ENCODE peak calls at places on chromosomes 4 and X, in nine cellular contexts. One of them, this sample, is unnamed.

GRCh38 chrX:3231766-3232165 is 114.7 kb downstream of the MXRA5 start:
- DNase-seq in endodermal cell: no peak
- DNase-seq in astrocyte: peak; percentile 62
- DNase-seq in dorsolateral prefrontal cortex: no peak
- DNase-seq in RWPE1: no peak
- DNase-seq in thoracic aorta: no peak
- DNase-seq in heart left ventricle: no peak
- DNase-seq in SK-N-SH: no peak
- DNase-seq in psoas muscle: no peak
- DNase-seq in this sample: no peak

GRCh38 chr4:149465941-149466340 is 349.7 kb downstream of the IQCM start:
- DNase-seq in RWPE1: peak; percentile 31
- DNase-seq in dorsolateral prefrontal cortex: no peak
- DNase-seq in thoracic aorta: no peak
- DNase-seq in astrocyte: peak; percentile 74
- DNase-seq in endodermal cell: no peak
- DNase-seq in heart left ventricle: no peak
- DNase-seq in psoas muscle: no peak
- DNase-seq in SK-N-SH: no peak
- DNase-seq in this sample: no peak

GRCh38 chr4:169620846-169621228 is 459 bp downstream of the CLCN3 start:
- DNase-seq in endodermal cell: peak; percentile 68
- DNase-seq in SK-N-SH: peak; percentile 27
- DNase-seq in psoas muscle: no peak
- DNase-seq in RWPE1: no peak
- DNase-seq in dorsolateral prefrontal cortex: peak; percentile 24
- DNase-seq in heart left ventricle: no peak
- DNase-seq in thoracic aorta: no peak
- DNase-seq in astrocyte: no peak
- DNase-seq in this sample: no peak

GRCh38 chrX:26914232-26914631 is 548.9 kb downstream of the PPP4R3C start:
- DNase-seq in heart left ventricle: no peak
- DNase-seq in SK-N-SH: no peak
- DNase-seq in psoas muscle: no peak
- DNase-seq in thoracic aorta: no peak
- DNase-seq in dorsolateral prefrontal cortex: no peak
- DNase-seq in RWPE1: no peak
- DNase-seq in astrocyte: no peak
- DNase-seq in endodermal cell: no peak
- DNase-seq in this sample: no peak

GRCh38 chrX:24553016-24553415 is 87.9 kb downstream of the PDK3 start:
- DNase-seq in SK-N-SH: no peak
- DNase-seq in psoas muscle: no peak
- DNase-seq in thoracic aorta: no peak
- DNase-seq in astrocyte: no peak
- DNase-seq in endodermal cell: no peak
- DNase-seq in RWPE1: no peak
- DNase-seq in heart left ventricle: no peak
- DNase-seq in dorsolateral prefrontal cortex: no peak
- DNase-seq in this sample: no peak

GRCh38 chr4:139887962-139888735 is 222.5 kb downstream of the MGST2 start:
- DNase-seq in thoracic aorta: no peak
- DNase-seq in psoas muscle: no peak
- DNase-seq in RWPE1: peak; percentile 72
- DNase-seq in dorsolateral prefrontal cortex: no peak
- DNase-seq in SK-N-SH: peak; percentile 23
- DNase-seq in heart left ventricle: no peak
- DNase-seq in endodermal cell: peak; percentile 62
- DNase-seq in astrocyte: no peak
- DNase-seq in this sample: no peak

GRCh38 chr4:102501176-102501634 is at the start of gene NFKB1:
- DNase-seq in SK-N-SH: no peak
- DNase-seq in astrocyte: peak; percentile 77
- DNase-seq in RWPE1: peak; percentile 52
- DNase-seq in psoas muscle: peak; percentile 63
- DNase-seq in thoracic aorta: peak; percentile 43
- DNase-seq in dorsolateral prefrontal cortex: peak; percentile 37
- DNase-seq in heart left ventricle: peak; percentile 81
- DNase-seq in endodermal cell: no peak
- DNase-seq in this sample: peak; percentile 50

GRCh38 chrX:36019164-36019563 is 99.6 kb downstream of the CFAP47 start:
- DNase-seq in endodermal cell: peak; percentile 71
- DNase-seq in SK-N-SH: no peak
- DNase-seq in thoracic aorta: no peak
- DNase-seq in psoas muscle: no peak
- DNase-seq in dorsolateral prefrontal cortex: no peak
- DNase-seq in heart left ventricle: no peak
- DNase-seq in RWPE1: no peak
- DNase-seq in astrocyte: no peak
- DNase-seq in this sample: no peak

GRCh38 chr4:151730003-151730559 is 30.7 kb downstream of the GATB start:
- DNase-seq in endodermal cell: peak; percentile 72
- DNase-seq in astrocyte: peak; percentile 10
- DNase-seq in dorsolateral prefrontal cortex: no peak
- DNase-seq in heart left ventricle: no peak
- DNase-seq in SK-N-SH: no peak
- DNase-seq in RWPE1: peak; percentile 67
- DNase-seq in thoracic aorta: no peak
- DNase-seq in psoas muscle: no peak
- DNase-seq in this sample: no peak

GRCh38 chr4:151099976-151100417 is 569 bp downstream of the RPS3A start:
- DNase-seq in endodermal cell: no peak
- DNase-seq in astrocyte: peak; percentile 39
- DNase-seq in psoas muscle: no peak
- DNase-seq in thoracic aorta: no peak
- DNase-seq in SK-N-SH: peak; percentile 37
- DNase-seq in heart left ventricle: no peak
- DNase-seq in RWPE1: no peak
- DNase-seq in dorsolateral prefrontal cortex: no peak
- DNase-seq in this sample: no peak

GRCh38 chrX:51496501-51497291 is at the start of gene NUDT11:
- DNase-seq in endodermal cell: peak; percentile 90
- DNase-seq in dorsolateral prefrontal cortex: peak; percentile 58
- DNase-seq in psoas muscle: peak; percentile 45
- DNase-seq in RWPE1: peak; percentile 40
- DNase-seq in astrocyte: peak; percentile 54
- DNase-seq in SK-N-SH: peak; percentile 80
- DNase-seq in heart left ventricle: peak; percentile 54
- DNase-seq in thoracic aorta: no peak
- DNase-seq in this sample: no peak

GRCh38 chr4:33161202-33161601 is 2441.0 kb downstream of the PCDH7 start:
- DNase-seq in SK-N-SH: no peak
- DNase-seq in astrocyte: no peak
- DNase-seq in endodermal cell: no peak
- DNase-seq in heart left ventricle: no peak
- DNase-seq in psoas muscle: no peak
- DNase-seq in RWPE1: no peak
- DNase-seq in dorsolateral prefrontal cortex: no peak
- DNase-seq in thoracic aorta: no peak
- DNase-seq in this sample: no peak

GRCh38 chr4:33162122-33162521 is 2442.0 kb downstream of the PCDH7 start:
- DNase-seq in RWPE1: no peak
- DNase-seq in psoas muscle: no peak
- DNase-seq in SK-N-SH: no peak
- DNase-seq in heart left ventricle: no peak
- DNase-seq in thoracic aorta: no peak
- DNase-seq in dorsolateral prefrontal cortex: no peak
- DNase-seq in endodermal cell: no peak
- DNase-seq in astrocyte: no peak
- DNase-seq in this sample: no peak

GRCh38 chr4:33160126-33160525 is 2440.0 kb downstream of the PCDH7 start:
- DNase-seq in heart left ventricle: no peak
- DNase-seq in RWPE1: no peak
- DNase-seq in thoracic aorta: no peak
- DNase-seq in dorsolateral prefrontal cortex: no peak
- DNase-seq in astrocyte: no peak
- DNase-seq in endodermal cell: peak; percentile 42
- DNase-seq in psoas muscle: no peak
- DNase-seq in SK-N-SH: no peak
- DNase-seq in this sample: no peak
- TF ChIP-seq CTCF in heart left ventricle: no peak
- TF ChIP-seq CTCF in RWPE1: no peak
- TF ChIP-seq CTCF in thoracic aorta: no peak
- TF ChIP-seq CTCF in dorsolateral prefrontal cortex: no peak
- TF ChIP-seq CTCF in astrocyte: peak; percentile 25
- TF ChIP-seq CTCF in endodermal cell: peak; percentile 76
- TF ChIP-seq CTCF in psoas muscle: peak; percentile 9
- TF ChIP-seq CTCF in SK-N-SH: peak; percentile 67
- TF ChIP-seq CTCF in this sample: peak; percentile 59

GRCh38 chr4:86482851-86483490 is 111.1 kb upstream of the PTPN13 start:
- DNase-seq in thoracic aorta: no peak
- DNase-seq in heart left ventricle: no peak
- DNase-seq in SK-N-SH: peak; percentile 11
- DNase-seq in psoas muscle: no peak
- DNase-seq in endodermal cell: peak; percentile 87
- DNase-seq in astrocyte: no peak
- DNase-seq in RWPE1: no peak
- DNase-seq in dorsolateral prefrontal cortex: no peak
- DNase-seq in this sample: no peak

GRCh38 chr4:86484241-86484640 is 109.9 kb upstream of the PTPN13 start:
- DNase-seq in SK-N-SH: no peak
- DNase-seq in heart left ventricle: no peak
- DNase-seq in dorsolateral prefrontal cortex: no peak
- DNase-seq in astrocyte: peak; percentile 33
- DNase-seq in psoas muscle: no peak
- DNase-seq in RWPE1: no peak
- DNase-seq in thoracic aorta: no peak
- DNase-seq in endodermal cell: no peak
- DNase-seq in this sample: no peak

GRCh38 chr4:86481429-86481828 is 112.7 kb upstream of the PTPN13 start:
- DNase-seq in dorsolateral prefrontal cortex: no peak
- DNase-seq in SK-N-SH: no peak
- DNase-seq in astrocyte: no peak
- DNase-seq in psoas muscle: no peak
- DNase-seq in heart left ventricle: no peak
- DNase-seq in RWPE1: no peak
- DNase-seq in endodermal cell: no peak
- DNase-seq in thoracic aorta: no peak
- DNase-seq in this sample: no peak

GRCh38 chr4:86487738-86488137 is 106.4 kb upstream of the PTPN13 start:
- DNase-seq in endodermal cell: no peak
- DNase-seq in psoas muscle: no peak
- DNase-seq in dorsolateral prefrontal cortex: no peak
- DNase-seq in astrocyte: no peak
- DNase-seq in RWPE1: no peak
- DNase-seq in SK-N-SH: no peak
- DNase-seq in heart left ventricle: no peak
- DNase-seq in thoracic aorta: no peak
- DNase-seq in this sample: no peak

DNA sequence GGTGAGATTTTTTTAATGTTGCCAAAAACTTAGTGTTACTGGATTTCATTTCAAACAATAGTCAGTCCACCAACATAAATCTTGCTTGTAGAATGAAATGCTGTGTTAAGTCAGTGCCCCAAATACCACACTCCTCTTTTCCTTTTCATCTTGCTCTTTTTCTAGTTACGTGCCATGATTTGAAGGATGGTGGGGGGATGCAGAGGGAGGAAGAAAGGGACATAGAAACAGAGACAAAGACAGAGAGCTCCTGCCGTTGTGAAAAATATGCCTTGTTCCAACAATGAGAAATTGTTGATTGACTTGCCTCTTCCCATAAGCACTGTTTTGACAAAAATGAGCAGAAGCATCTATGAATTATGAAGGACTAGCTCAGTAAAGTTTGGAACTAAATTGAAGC is 111.8 kb upstream of the PTPN13 start:
- DNase-seq in RWPE1: no peak
- DNase-seq in dorsolateral prefrontal cortex: no peak
- DNase-seq in psoas muscle: no peak
- DNase-seq in astrocyte: no peak
- DNase-seq in endodermal cell: no peak
- DNase-seq in heart left ventricle: no peak
- DNase-seq in thoracic aorta: no peak
- DNase-seq in SK-N-SH: no peak
- DNase-seq in this sample: no peak
- H3K27ac ChIP-seq in RWPE1: no peak overlapping the region
- H3K27ac ChIP-seq in dorsolateral prefrontal cortex: peak overlapping the region; percentile 24
- H3K27ac ChIP-seq in psoas muscle: no peak overlapping the region
- H3K27ac ChIP-seq in astrocyte: no peak overlapping the region
- H3K27ac ChIP-seq in endodermal cell: peak overlapping the region; percentile 97
- H3K27ac ChIP-seq in heart left ventricle: no peak overlapping the region
- H3K27ac ChIP-seq in thoracic aorta: no peak overlapping the region
- H3K27ac ChIP-seq in SK-N-SH: no peak overlapping the region
- H3K27ac ChIP-seq in this sample: no peak overlapping the region

DNA sequence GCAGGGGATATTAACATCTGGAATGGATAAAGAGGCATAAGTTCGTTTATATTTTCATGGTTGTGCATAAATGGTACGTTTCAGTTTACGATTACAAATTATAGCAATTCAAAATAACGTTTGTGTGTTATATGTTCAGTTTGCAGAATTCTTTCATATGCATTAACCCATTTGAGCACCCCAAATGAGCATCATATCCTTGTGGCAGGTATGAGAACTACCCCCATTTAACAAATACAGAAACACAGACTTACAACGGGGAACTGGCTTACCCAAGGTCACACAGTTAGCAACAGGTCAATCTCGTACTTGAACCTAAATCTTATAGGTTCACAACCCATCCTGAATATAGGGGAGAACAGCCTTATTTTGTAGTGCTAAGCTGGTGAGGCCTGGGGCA is 33.1 kb downstream of the EDNRA start:
- DNase-seq in RWPE1: no peak
- DNase-seq in SK-N-SH: no peak
- DNase-seq in endodermal cell: no peak
- DNase-seq in dorsolateral prefrontal cortex: no peak
- DNase-seq in astrocyte: no peak
- DNase-seq in thoracic aorta: no peak
- DNase-seq in heart left ventricle: no peak
- DNase-seq in psoas muscle: no peak
- DNase-seq in this sample: no peak
- TF ChIP-seq CTCF in RWPE1: no peak
- TF ChIP-seq CTCF in SK-N-SH: peak; percentile 30
- TF ChIP-seq CTCF in endodermal cell: peak; percentile 60
- TF ChIP-seq CTCF in dorsolateral prefrontal cortex: no peak
- TF ChIP-seq CTCF in astrocyte: peak; percentile 12
- TF ChIP-seq CTCF in thoracic aorta: no peak
- TF ChIP-seq CTCF in heart left ventricle: no peak
- TF ChIP-seq CTCF in psoas muscle: no peak
- TF ChIP-seq CTCF in this sample: no peak

GRCh38 chr4:133152801-133153526 is 3.9 kb downstream of the PCDH10 start:
- DNase-seq in astrocyte: peak; percentile 39
- DNase-seq in RWPE1: no peak
- DNase-seq in psoas muscle: no peak
- DNase-seq in SK-N-SH: no peak
- DNase-seq in dorsolateral prefrontal cortex: peak; percentile 20
- DNase-seq in endodermal cell: peak; percentile 46
- DNase-seq in heart left ventricle: no peak
- DNase-seq in thoracic aorta: no peak
- DNase-seq in this sample: no peak
- H3K27ac ChIP-seq in astrocyte: no peak overlapping the region
- H3K27ac ChIP-seq in RWPE1: no peak overlapping the region
- H3K27ac ChIP-seq in psoas muscle: no peak overlapping the region
- H3K27ac ChIP-seq in SK-N-SH: no peak overlapping the region
- H3K27ac ChIP-seq in dorsolateral prefrontal cortex: peak overlapping the region; percentile 96
- H3K27ac ChIP-seq in endodermal cell: no peak overlapping the region
- H3K27ac ChIP-seq in heart left ventricle: no peak overlapping the region
- H3K27ac ChIP-seq in thoracic aorta: peak overlapping the region; percentile 86
- H3K27ac ChIP-seq in this sample: no peak overlapping the region